ENCODE peak calls at places on chromosomes 6 and 20, in six cellular contexts. L is AG09309, S is breast epithelium, M is AG20443, I is nephron progenitor cell, Q is occipital lobe. C is an unnamed sample.

GRCh38 chr6:10180138-10181074 is 234.5 kb downstream of the TFAP2A start:
- DNase-seq in L (no peak), S (no peak), M (no peak), I (no peak), Q (no peak), C (no peak)

GRCh38 chr6:152380993-152381898 is 255.9 kb downstream of the SYNE1 start:
- DNase-seq in L (peak), S (peak), M (peak), I (peak), Q (peak), C (no peak)

GRCh38 chr6:64683682-64684081 is 1023.3 kb downstream of the EYS start:
- DNase-seq in L (no peak), S (no peak), M (peak), I (peak), Q (no peak), C (peak)

GRCh38 chr20:11676618-11677289 is 240.9 kb upstream of the BTBD3 start:
- DNase-seq in L (peak), S (no peak), M (peak), I (peak), Q (peak), C (peak)

GRCh38 chr6:88367248-88367647 is 201.1 kb upstream of the CNR1 start:
- DNase-seq in L (no peak), S (no peak), M (no peak), I (no peak), Q (no peak), C (no peak)

GRCh38 chr6:147660334-147661311 is 152.1 kb downstream of the SAMD5 start:
- DNase-seq in L (no peak), S (no peak), M (no peak), I (no peak), Q (no peak), C (no peak)

GRCh38 chr6:33914519-33915120 is 110.8 kb upstream of the MLN start:
- DNase-seq in L (no peak), S (no peak), M (no peak), I (no peak), Q (peak), C (peak)

GRCh38 chr6:88641178-88641903 is 322.1 kb downstream of the RNGTT start:
- DNase-seq in L (no peak), S (no peak), M (no peak), I (no peak), Q (no peak), C (no peak)

GRCh38 chr6:128997880-128998279 is 114.9 kb downstream of the LAMA2 start:
- DNase-seq in L (no peak), S (no peak), M (no peak), I (no peak), Q (no peak), C (no peak)

GRCh38 chr6:110063864-110064263 is 85.8 kb downstream of the GPR6 start:
- DNase-seq in L (no peak), S (no peak), M (no peak), I (no peak), Q (no peak), C (no peak)

GRCh38 chr6:153503810-153504209 is 372.7 kb upstream of the RGS17 start:
- DNase-seq in L (no peak), S (no peak), M (no peak), I (peak), Q (no peak), C (no peak)

GRCh38 chr20:20073851-20074252 is 21.5 kb downstream of the CFAP61 start:
- DNase-seq in L (no peak), S (no peak), M (no peak), I (no peak), Q (no peak), C (no peak)

GRCh38 chr20:52340036-52340634 is 148.6 kb upstream of the ZFP64 start:
- DNase-seq in L (no peak), S (no peak), M (no peak), I (no peak), Q (no peak), C (no peak)

GRCh38 chr6:166595061-166595780 is 8.7 kb upstream of the RAMACL start:
- DNase-seq in L (peak), S (no peak), M (peak), I (no peak), Q (no peak), C (no peak)

GRCh38 chr20:3231889-3232588 is 7.0 kb downstream of the SLC4A11 start:
- DNase-seq in L (no peak), S (no peak), M (no peak), I (no peak), Q (no peak), C (no peak)

GRCh38 chr20:64115171-64115911 is 8.0 kb upstream of the NPBWR2 start:
- DNase-seq in L (no peak), S (no peak), M (no peak), I (no peak), Q (peak), C (no peak)

GRCh38 chr6:44489912-44490604 is 102.6 kb downstream of the CDC5L start:
- DNase-seq in L (peak), S (peak), M (peak), I (no peak), Q (peak), C (no peak)